ENCODE peak calls at places on chromosomes 5 and 9, in six cellular contexts. One of them, this sample, is unnamed.

GRCh38 chr5:149940077-149940574 is 4.5 kb downstream of the PDE6A start:
- DNase-seq in hypothalamus: no peak
- DNase-seq in ELR: no peak
- DNase-seq in fibroblast of lung: peak; percentile 50
- DNase-seq in activated naive CD8-positive, alpha-beta T cell treated with anti-CD3 and anti-CD28 coated beads, Interleukin-2, amount 50 U/mL, for 24 hours: no peak
- DNase-seq in adrenal gland: peak; percentile 33
- DNase-seq in this sample: peak; percentile 81

GRCh38 chr9:127209948-127210621 is 54.5 kb upstream of the GARNL3 start:
- DNase-seq in activated naive CD8-positive, alpha-beta T cell treated with anti-CD3 and anti-CD28 coated beads, Interleukin-2, amount 50 U/mL, for 24 hours: no peak
- DNase-seq in hypothalamus: no peak
- DNase-seq in ELR: no peak
- DNase-seq in fibroblast of lung: no peak
- DNase-seq in adrenal gland: no peak
- DNase-seq in this sample: no peak

GRCh38 chr5:123046222-123046621 is 9.7 kb upstream of the PPIC start:
- DNase-seq in hypothalamus: no peak
- DNase-seq in adrenal gland: no peak
- DNase-seq in activated naive CD8-positive, alpha-beta T cell treated with anti-CD3 and anti-CD28 coated beads, Interleukin-2, amount 50 U/mL, for 24 hours: no peak
- DNase-seq in ELR: no peak
- DNase-seq in fibroblast of lung: no peak
- DNase-seq in this sample: no peak

GRCh38 chr5:139445325-139446170 is 6.2 kb upstream of the DNAJC18 start:
- DNase-seq in fibroblast of lung: peak; percentile 20
- DNase-seq in adrenal gland: no peak
- DNase-seq in ELR: no peak
- DNase-seq in hypothalamus: no peak
- DNase-seq in activated naive CD8-positive, alpha-beta T cell treated with anti-CD3 and anti-CD28 coated beads, Interleukin-2, amount 50 U/mL, for 24 hours: no peak
- DNase-seq in this sample: peak; percentile 80

GRCh38 chr5:35470866-35471265 is 146.8 kb upstream of the SPEF2 start:
- DNase-seq in adrenal gland: peak; percentile 34
- DNase-seq in activated naive CD8-positive, alpha-beta T cell treated with anti-CD3 and anti-CD28 coated beads, Interleukin-2, amount 50 U/mL, for 24 hours: no peak
- DNase-seq in ELR: peak; percentile 38
- DNase-seq in fibroblast of lung: no peak
- DNase-seq in hypothalamus: no peak
- DNase-seq in this sample: no peak

GRCh38 chr5:44862808-44863207 is 54.1 kb downstream of the MRPS30 start:
- DNase-seq in hypothalamus: no peak
- DNase-seq in fibroblast of lung: peak; percentile 49
- DNase-seq in activated naive CD8-positive, alpha-beta T cell treated with anti-CD3 and anti-CD28 coated beads, Interleukin-2, amount 50 U/mL, for 24 hours: no peak
- DNase-seq in ELR: peak; percentile 54
- DNase-seq in adrenal gland: no peak
- DNase-seq in this sample: peak; percentile 17

GRCh38 chr5:139648205-139649081 is at the start of gene CXXC5:
- DNase-seq in ELR: peak; percentile 78
- DNase-seq in activated naive CD8-positive, alpha-beta T cell treated with anti-CD3 and anti-CD28 coated beads, Interleukin-2, amount 50 U/mL, for 24 hours: peak; percentile 72
- DNase-seq in hypothalamus: peak; percentile 74
- DNase-seq in adrenal gland: peak; percentile 87
- DNase-seq in fibroblast of lung: peak; percentile 86
- DNase-seq in this sample: peak; percentile 80

GRCh38 chr5:40106847-40107246 is 572.9 kb upstream of the PTGER4 start:
- DNase-seq in fibroblast of lung: no peak
- DNase-seq in hypothalamus: no peak
- DNase-seq in ELR: no peak
- DNase-seq in adrenal gland: no peak
- DNase-seq in activated naive CD8-positive, alpha-beta T cell treated with anti-CD3 and anti-CD28 coated beads, Interleukin-2, amount 50 U/mL, for 24 hours: no peak
- DNase-seq in this sample: no peak

GRCh38 chr5:177303925-177304391 is 359 bp downstream of the PRELID1 start:
- DNase-seq in activated naive CD8-positive, alpha-beta T cell treated with anti-CD3 and anti-CD28 coated beads, Interleukin-2, amount 50 U/mL, for 24 hours: no peak
- DNase-seq in ELR: peak; percentile 35
- DNase-seq in hypothalamus: no peak
- DNase-seq in adrenal gland: no peak
- DNase-seq in fibroblast of lung: peak; percentile 9
- DNase-seq in this sample: no peak

GRCh38 chr9:80954521-80954920 is 734.8 kb downstream of the TLE1 start:
- DNase-seq in adrenal gland: no peak
- DNase-seq in ELR: no peak
- DNase-seq in fibroblast of lung: no peak
- DNase-seq in activated naive CD8-positive, alpha-beta T cell treated with anti-CD3 and anti-CD28 coated beads, Interleukin-2, amount 50 U/mL, for 24 hours: no peak
- DNase-seq in hypothalamus: no peak
- DNase-seq in this sample: peak; percentile 22

GRCh38 chr9:107486674-107487520 is 2.7 kb downstream of the KLF4 start:
- DNase-seq in ELR: no peak
- DNase-seq in adrenal gland: no peak
- DNase-seq in activated naive CD8-positive, alpha-beta T cell treated with anti-CD3 and anti-CD28 coated beads, Interleukin-2, amount 50 U/mL, for 24 hours: peak; percentile 4
- DNase-seq in hypothalamus: no peak
- DNase-seq in fibroblast of lung: peak; percentile 27
- DNase-seq in this sample: no peak

GRCh38 chr5:77437194-77437593 is 54.9 kb downstream of the WDR41 start:
- DNase-seq in ELR: no peak
- DNase-seq in hypothalamus: no peak
- DNase-seq in activated naive CD8-positive, alpha-beta T cell treated with anti-CD3 and anti-CD28 coated beads, Interleukin-2, amount 50 U/mL, for 24 hours: no peak
- DNase-seq in fibroblast of lung: no peak
- DNase-seq in adrenal gland: no peak
- DNase-seq in this sample: no peak

GRCh38 chr5:123305751-123306150 is 117.5 kb downstream of the CEP120 start:
- DNase-seq in ELR: no peak
- DNase-seq in activated naive CD8-positive, alpha-beta T cell treated with anti-CD3 and anti-CD28 coated beads, Interleukin-2, amount 50 U/mL, for 24 hours: no peak
- DNase-seq in adrenal gland: no peak
- DNase-seq in hypothalamus: no peak
- DNase-seq in fibroblast of lung: no peak
- DNase-seq in this sample: no peak

GRCh38 chr5:149550267-149550582 is 1.0 kb downstream of the CSNK1A1 start:
- DNase-seq in fibroblast of lung: peak; percentile 77
- DNase-seq in hypothalamus: no peak
- DNase-seq in ELR: peak; percentile 77
- DNase-seq in activated naive CD8-positive, alpha-beta T cell treated with anti-CD3 and anti-CD28 coated beads, Interleukin-2, amount 50 U/mL, for 24 hours: no peak
- DNase-seq in adrenal gland: no peak
- DNase-seq in this sample: no peak

GRCh38 chr5:115586525-115587146 is 15.6 kb downstream of the TICAM2 start:
- DNase-seq in fibroblast of lung: peak; percentile 71
- DNase-seq in hypothalamus: no peak
- DNase-seq in adrenal gland: no peak
- DNase-seq in activated naive CD8-positive, alpha-beta T cell treated with anti-CD3 and anti-CD28 coated beads, Interleukin-2, amount 50 U/mL, for 24 hours: no peak
- DNase-seq in ELR: peak; percentile 75
- DNase-seq in this sample: no peak

GRCh38 chr5:125338804-125339203 is 592.4 kb upstream of the ZNF608 start:
- DNase-seq in ELR: no peak
- DNase-seq in hypothalamus: no peak
- DNase-seq in activated naive CD8-positive, alpha-beta T cell treated with anti-CD3 and anti-CD28 coated beads, Interleukin-2, amount 50 U/mL, for 24 hours: no peak
- DNase-seq in fibroblast of lung: no peak
- DNase-seq in adrenal gland: no peak
- DNase-seq in this sample: no peak

GRCh38 chr9:38047301-38048251 is 21.5 kb downstream of the SHB start:
- DNase-seq in hypothalamus: no peak
- DNase-seq in ELR: peak; percentile 99
- DNase-seq in activated naive CD8-positive, alpha-beta T cell treated with anti-CD3 and anti-CD28 coated beads, Interleukin-2, amount 50 U/mL, for 24 hours: no peak
- DNase-seq in adrenal gland: peak; percentile 37
- DNase-seq in fibroblast of lung: peak; percentile 78
- DNase-seq in this sample: peak; percentile 81

GRCh38 chr9:77092536-77092935 is 73.1 kb downstream of the FOXB2 start:
- DNase-seq in hypothalamus: no peak
- DNase-seq in fibroblast of lung: no peak
- DNase-seq in activated naive CD8-positive, alpha-beta T cell treated with anti-CD3 and anti-CD28 coated beads, Interleukin-2, amount 50 U/mL, for 24 hours: no peak
- DNase-seq in ELR: peak; percentile 3
- DNase-seq in adrenal gland: no peak
- DNase-seq in this sample: no peak

GRCh38 chr5:38888023-38888422 is 42.2 kb downstream of the OSMR start:
- DNase-seq in fibroblast of lung: no peak
- DNase-seq in hypothalamus: no peak
- DNase-seq in ELR: no peak
- DNase-seq in activated naive CD8-positive, alpha-beta T cell treated with anti-CD3 and anti-CD28 coated beads, Interleukin-2, amount 50 U/mL, for 24 hours: no peak
- DNase-seq in adrenal gland: no peak
- DNase-seq in this sample: no peak

GRCh38 chr9:134597041-134597913 is 44.3 kb upstream of the COL5A1 start:
- DNase-seq in fibroblast of lung: no peak
- DNase-seq in adrenal gland: peak; percentile 3
- DNase-seq in hypothalamus: no peak
- DNase-seq in ELR: peak; percentile 55
- DNase-seq in activated naive CD8-positive, alpha-beta T cell treated with anti-CD3 and anti-CD28 coated beads, Interleukin-2, amount 50 U/mL, for 24 hours: no peak
- DNase-seq in this sample: no peak

GRCh38 chr5:96226941-96227552 is 206.0 kb downstream of the PCSK1 start:
- DNase-seq in adrenal gland: no peak
- DNase-seq in hypothalamus: no peak
- DNase-seq in ELR: peak; percentile 89
- DNase-seq in activated naive CD8-positive, alpha-beta T cell treated with anti-CD3 and anti-CD28 coated beads, Interleukin-2, amount 50 U/mL, for 24 hours: no peak
- DNase-seq in fibroblast of lung: peak; percentile 93
- DNase-seq in this sample: peak; percentile 89

GRCh38 chr5:64612349-64612961 is 77.8 kb upstream of the SHISAL2B start:
- DNase-seq in activated naive CD8-positive, alpha-beta T cell treated with anti-CD3 and anti-CD28 coated beads, Interleukin-2, amount 50 U/mL, for 24 hours: peak; percentile 17
- DNase-seq in ELR: peak; percentile 62
- DNase-seq in fibroblast of lung: peak; percentile 80
- DNase-seq in hypothalamus: no peak
- DNase-seq in adrenal gland: peak; percentile 52
- DNase-seq in this sample: peak; percentile 56

GRCh38 chr9:20984471-20984870 is 47.0 kb downstream of the HACD4 start:
- DNase-seq in activated naive CD8-positive, alpha-beta T cell treated with anti-CD3 and anti-CD28 coated beads, Interleukin-2, amount 50 U/mL, for 24 hours: no peak
- DNase-seq in hypothalamus: no peak
- DNase-seq in ELR: no peak
- DNase-seq in adrenal gland: no peak
- DNase-seq in fibroblast of lung: no peak
- DNase-seq in this sample: no peak

GRCh38 chr9:22433691-22434090 is 12.9 kb upstream of the DMRTA1 start:
- DNase-seq in hypothalamus: no peak
- DNase-seq in activated naive CD8-positive, alpha-beta T cell treated with anti-CD3 and anti-CD28 coated beads, Interleukin-2, amount 50 U/mL, for 24 hours: no peak
- DNase-seq in adrenal gland: no peak
- DNase-seq in fibroblast of lung: no peak
- DNase-seq in ELR: no peak
- DNase-seq in this sample: no peak

GRCh38 chr5:82351754-82352145 is 73.6 kb upstream of the RPS23 start:
- DNase-seq in ELR: peak; percentile 84
- DNase-seq in activated naive CD8-positive, alpha-beta T cell treated with anti-CD3 and anti-CD28 coated beads, Interleukin-2, amount 50 U/mL, for 24 hours: no peak
- DNase-seq in fibroblast of lung: peak; percentile 90
- DNase-seq in adrenal gland: no peak
- DNase-seq in hypothalamus: no peak
- DNase-seq in this sample: peak; percentile 69

GRCh38 chr5:143456952-143457547 is 53.6 kb upstream of the NR3C1 start:
- DNase-seq in fibroblast of lung: peak; percentile 72
- DNase-seq in activated naive CD8-positive, alpha-beta T cell treated with anti-CD3 and anti-CD28 coated beads, Interleukin-2, amount 50 U/mL, for 24 hours: no peak
- DNase-seq in hypothalamus: no peak
- DNase-seq in ELR: peak; percentile 72
- DNase-seq in adrenal gland: no peak
- DNase-seq in this sample: peak; percentile 53

GRCh38 chr9:79256691-79257213 is 315.0 kb upstream of the TLE4 start:
- DNase-seq in adrenal gland: no peak
- DNase-seq in activated naive CD8-positive, alpha-beta T cell treated with anti-CD3 and anti-CD28 coated beads, Interleukin-2, amount 50 U/mL, for 24 hours: no peak
- DNase-seq in ELR: peak; percentile 54
- DNase-seq in fibroblast of lung: peak; percentile 32
- DNase-seq in hypothalamus: no peak
- DNase-seq in this sample: peak; percentile 9